ENCODE peak calls at places on chromosome 6, in six cellular contexts. One of them, this sample, is unnamed.

GRCh38 chr6:36703982-36704381 is 6.4 kb downstream of the RAB44 start:
- DNase-seq in left kidney: no peak
- DNase-seq in Daoy: no peak
- DNase-seq in SK-MEL-5: no peak
- DNase-seq in HT1080: no peak
- DNase-seq in endothelial cell: no peak
- DNase-seq in this sample: no peak

GRCh38 chr6:30884521-30885480 is 482 bp downstream of the DDR1 start:
- DNase-seq in left kidney: peak
- DNase-seq in Daoy: peak
- DNase-seq in SK-MEL-5: no peak
- DNase-seq in HT1080: peak
- DNase-seq in endothelial cell: no peak
- DNase-seq in this sample: peak

GRCh38 chr6:41488392-41489129 is 57.6 kb upstream of the FOXP4 start:
- DNase-seq in left kidney: peak
- DNase-seq in Daoy: peak
- DNase-seq in SK-MEL-5: no peak
- DNase-seq in HT1080: peak
- DNase-seq in endothelial cell: no peak
- DNase-seq in this sample: peak

GRCh38 chr6:7313505-7314165 is 636 bp upstream of the SSR1 start:
- DNase-seq in left kidney: no peak
- DNase-seq in Daoy: no peak
- DNase-seq in SK-MEL-5: no peak
- DNase-seq in HT1080: no peak
- DNase-seq in endothelial cell: no peak
- DNase-seq in this sample: no peak

GRCh38 chr6:43150051-43150751 is 20.9 kb upstream of the SRF start:
- DNase-seq in left kidney: no peak
- DNase-seq in Daoy: no peak
- DNase-seq in SK-MEL-5: peak
- DNase-seq in HT1080: no peak
- DNase-seq in endothelial cell: no peak
- DNase-seq in this sample: no peak

GRCh38 chr6:151763938-151764680 is 43.4 kb upstream of the ESR1 start:
- DNase-seq in left kidney: peak
- DNase-seq in Daoy: peak
- DNase-seq in SK-MEL-5: peak
- DNase-seq in HT1080: peak
- DNase-seq in endothelial cell: peak
- DNase-seq in this sample: no peak

GRCh38 chr6:25777031-25777430 is 22.5 kb downstream of the SLC17A4 start:
- DNase-seq in left kidney: no peak
- DNase-seq in Daoy: no peak
- DNase-seq in SK-MEL-5: peak
- DNase-seq in HT1080: no peak
- DNase-seq in endothelial cell: no peak
- DNase-seq in this sample: no peak

GRCh38 chr6:133341607-133342158 is 100.5 kb downstream of the EYA4 start:
- DNase-seq in left kidney: no peak
- DNase-seq in Daoy: peak
- DNase-seq in SK-MEL-5: no peak
- DNase-seq in HT1080: peak
- DNase-seq in endothelial cell: no peak
- DNase-seq in this sample: no peak

GRCh38 chr6:5213851-5214507 is 46.8 kb downstream of the LYRM4 start:
- DNase-seq in left kidney: peak
- DNase-seq in Daoy: no peak
- DNase-seq in SK-MEL-5: no peak
- DNase-seq in HT1080: no peak
- DNase-seq in endothelial cell: no peak
- DNase-seq in this sample: no peak

GRCh38 chr6:33622456-33623431 is 1.6 kb downstream of the ITPR3 start:
- DNase-seq in left kidney: no peak
- DNase-seq in Daoy: peak
- DNase-seq in SK-MEL-5: no peak
- DNase-seq in HT1080: peak
- DNase-seq in endothelial cell: no peak
- DNase-seq in this sample: no peak

GRCh38 chr6:72238021-72238420 is 351.7 kb downstream of the RIMS1 start:
- DNase-seq in left kidney: no peak
- DNase-seq in Daoy: no peak
- DNase-seq in SK-MEL-5: no peak
- DNase-seq in HT1080: no peak
- DNase-seq in endothelial cell: no peak
- DNase-seq in this sample: no peak

GRCh38 chr6:42744351-42744890 is 1.5 kb downstream of the TBCC start:
- DNase-seq in left kidney: peak
- DNase-seq in Daoy: no peak
- DNase-seq in SK-MEL-5: no peak
- DNase-seq in HT1080: no peak
- DNase-seq in endothelial cell: no peak
- DNase-seq in this sample: no peak

GRCh38 chr6:84581494-84582259 is 182.7 kb downstream of the TBX18 start:
- DNase-seq in left kidney: no peak
- DNase-seq in Daoy: peak
- DNase-seq in SK-MEL-5: peak
- DNase-seq in HT1080: peak
- DNase-seq in endothelial cell: no peak
- DNase-seq in this sample: peak

This sample was measured in RCC 7860.